ENCODE peak calls at places on chromosomes 5 and 9, in nine cellular contexts. C, Z, A, T, B, G, M, S and I are unnamed samples.

GRCh38 chr9:123964756-123965155 is 34.8 kb upstream of the DENND1A start:
- DNase-seq in Z (no peak), S (no peak), B (no peak), A (no peak), M (no peak), C (no peak), G (no peak), T (no peak), I (no peak)

GRCh38 chr5:120568716-120569115 is 104.6 kb downstream of the PRR16 start:
- DNase-seq in M (no peak), G (no peak), Z (peak), C (peak), T (no peak), B (no peak), A (no peak), S (no peak), I (no peak)

GRCh38 chr9:107739601-107740082 is 250.1 kb upstream of the KLF4 start:
- DNase-seq in M (no peak), A (peak), S (no peak), B (no peak), G (no peak), C (peak), T (peak), Z (no peak), I (peak)

GRCh38 chr9:37952731-37953130 is 48.8 kb upstream of the SLC25A51 start:
- DNase-seq in G (no peak), Z (no peak), T (no peak), C (peak), B (no peak), A (no peak), M (no peak), S (no peak), I (peak)

GRCh38 chr5:10452768-10453331 is 11.2 kb downstream of the ROPN1L start:
- DNase-seq in S (peak), G (no peak), T (no peak), B (no peak), A (peak), Z (peak), C (peak), M (no peak), I (peak)

GRCh38 chr5:79876510-79876909 is 114.6 kb downstream of the MTX3 start:
- DNase-seq in B (no peak), Z (no peak), C (no peak), G (no peak), M (no peak), A (no peak), T (no peak), S (no peak), I (no peak)

GRCh38 chr5:19865336-19866087 is 122.5 kb downstream of the CDH18 start:
- DNase-seq in G (peak), C (no peak), M (no peak), T (no peak), A (no peak), Z (no peak), S (no peak), B (no peak), I (no peak)

GRCh38 chr5:131265318-131265803 is 1.5 kb downstream of the CDC42SE2 start:
- DNase-seq in T (no peak), A (no peak), B (no peak), M (no peak), G (no peak), Z (peak), S (no peak), C (peak), I (peak)

GRCh38 chr9:36151306-36152210 is 15.0 kb downstream of the GLIPR2 start:
- DNase-seq in G (no peak), Z (no peak), B (peak), T (no peak), M (peak), C (peak), A (no peak), S (peak), I (peak)

GRCh38 chr5:67983251-67983941 is 232.2 kb upstream of the PIK3R1 start:
- DNase-seq in B (no peak), Z (no peak), G (no peak), T (no peak), S (no peak), A (no peak), M (no peak), C (peak), I (peak)

GRCh38 chr9:36486454-36486932 is 86.2 kb upstream of the MELK start:
- DNase-seq in M (no peak), A (no peak), S (no peak), C (peak), G (no peak), Z (peak), T (no peak), B (no peak), I (no peak)

GRCh38 chr5:142819292-142819691 is 49.1 kb downstream of the ARHGAP26 start:
- DNase-seq in M (no peak), C (no peak), B (no peak), G (no peak), S (no peak), Z (no peak), T (no peak), A (peak), I (peak)

GRCh38 chr9:137441289-137441934 is at the start of gene ENTPD8:
- DNase-seq in G (no peak), Z (peak), M (no peak), S (no peak), B (no peak), A (no peak), T (no peak), C (peak), I (peak)

GRCh38 chr5:178463321-178464155 is 126.7 kb downstream of the COL23A1 start:
- DNase-seq in M (no peak), G (no peak), C (no peak), A (no peak), B (no peak), Z (no peak), S (no peak), T (no peak), I (no peak)

GRCh38 chr5:134041570-134042411 is 37.0 kb upstream of the VDAC1 start:
- DNase-seq in A (no peak), M (no peak), B (no peak), G (no peak), C (peak), Z (no peak), T (no peak), S (no peak), I (no peak)

GRCh38 chr9:107332883-107333282 is 49.8 kb downstream of the RAD23B start:
- DNase-seq in C (no peak), B (no peak), G (no peak), S (no peak), A (no peak), M (no peak), Z (no peak), T (no peak), I (no peak)

GRCh38 chr9:79301549-79301948 is 270.2 kb upstream of the TLE4 start:
- DNase-seq in A (no peak), B (no peak), T (no peak), Z (peak), G (no peak), C (no peak), S (no peak), M (no peak), I (no peak)

GRCh38 chr5:62134811-62135210 is 171.2 kb upstream of the KIF2A start:
- DNase-seq in A (no peak), T (no peak), M (no peak), C (no peak), G (no peak), S (no peak), Z (no peak), B (no peak), I (peak)

GRCh38 chr5:90657788-90658187 is 99.2 kb downstream of the ADGRV1 start:
- DNase-seq in B (no peak), T (no peak), S (no peak), A (no peak), C (no peak), G (no peak), Z (no peak), M (no peak), I (no peak)

GRCh38 chr9:119283118-119283794 is 86.0 kb downstream of the BRINP1 start:
- DNase-seq in C (no peak), G (peak), T (no peak), Z (no peak), S (no peak), M (no peak), A (no peak), B (no peak), I (peak)

GRCh38 chr9:69122086-69122390 is 52.0 kb upstream of the TJP2 start:
- DNase-seq in A (peak), T (peak), C (peak), B (no peak), M (peak), G (peak), S (peak), Z (peak), I (peak)

GRCh38 chr9:94971378-94972131 is 245.1 kb downstream of the AOPEP start:
- DNase-seq in A (no peak), Z (no peak), B (no peak), T (no peak), G (no peak), C (no peak), M (no peak), S (no peak), I (no peak)

GRCh38 chr9:38228331-38229122 is 159.5 kb upstream of the SHB start:
- DNase-seq in B (no peak), G (no peak), A (no peak), S (no peak), T (no peak), Z (no peak), M (no peak), C (no peak), I (no peak)

GRCh38 chr5:102670224-102670836 is 84.8 kb upstream of the PAM start:
- DNase-seq in T (no peak), B (no peak), C (peak), Z (peak), A (no peak), M (no peak), G (no peak), S (no peak), I (peak)

GRCh38 chr9:134561427-134562145 is 80.0 kb upstream of the COL5A1 start:
- DNase-seq in T (no peak), B (no peak), C (no peak), M (no peak), A (no peak), Z (no peak), G (no peak), S (no peak), I (no peak)

GRCh38 chr9:77960356-77961153 is 71.1 kb downstream of the GNAQ start:
- DNase-seq in C (no peak), M (no peak), G (no peak), A (no peak), Z (peak), B (no peak), T (no peak), S (no peak), I (no peak)

GRCh38 chr5:114367029-114367428 is 5.2 kb downstream of the KCNN2 start:
- DNase-seq in M (no peak), A (no peak), Z (no peak), B (no peak), S (no peak), C (peak), G (no peak), T (no peak), I (no peak)

GRCh38 chr9:130300739-130301138 is 35.2 kb downstream of the HMCN2 start:
- DNase-seq in T (no peak), A (no peak), B (no peak), G (no peak), M (no peak), Z (no peak), C (no peak), S (no peak), I (peak)

GRCh38 chr9:97551308-97551707 is 49.8 kb downstream of the TMOD1 start:
- DNase-seq in G (no peak), Z (no peak), B (no peak), C (no peak), S (no peak), A (no peak), T (no peak), M (no peak), I (no peak)

GRCh38 chr5:74963407-74963806 is 89.0 kb downstream of the GCNT4 start:
- DNase-seq in A (no peak), M (no peak), C (no peak), G (no peak), Z (no peak), B (no peak), S (no peak), T (no peak), I (peak)

GRCh38 chr9:92592946-92593860 is 57.4 kb upstream of the ECM2 start:
- DNase-seq in B (no peak), A (no peak), T (no peak), Z (no peak), S (no peak), C (no peak), M (no peak), G (no peak), I (no peak)

GRCh38 chr5:133655966-133656365 is 43.6 kb upstream of the FSTL4 start:
- DNase-seq in T (no peak), S (no peak), M (no peak), G (no peak), A (no peak), Z (no peak), B (no peak), C (no peak), I (no peak)

GRCh38 chr5:1001406-1002270 is 7.0 kb upstream of the NKD2 start:
- DNase-seq in B (no peak), C (no peak), Z (no peak), S (no peak), G (no peak), T (peak), A (no peak), M (no peak), I (no peak)

GRCh38 chr9:112059145-112059979 is 115.7 kb downstream of the SUSD1 start:
- DNase-seq in Z (no peak), C (peak), T (no peak), M (no peak), B (no peak), G (peak), A (no peak), S (no peak), I (peak)

GRCh38 chr5:65925094-65925600 is 1.2 kb upstream of the ERBIN start:
- DNase-seq in T (peak), Z (no peak), S (peak), M (peak), B (peak), A (peak), G (peak), C (peak), I (peak)

GRCh38 chr9:121886759-121887485 is 206.2 kb downstream of the TTLL11 start:
- DNase-seq in T (no peak), B (no peak), C (no peak), S (no peak), A (no peak), G (no peak), Z (no peak), M (no peak), I (peak)